ENCODE peak calls at places on chromosomes 6 and 20, in six cellular contexts. One of them, this sample, is unnamed.
A peak's percentile ranks its signal among the peaks of the same experiment; 100 is the strongest.

GRCh38 chr6:105628156-105628860 is 225.4 kb upstream of the PREP start:
- DNase-seq in Karpas-422: no peak
- DNase-seq in neuronal stem cell: no peak
- DNase-seq in astrocyte: no peak
- DNase-seq in neural progenitor cell: no peak
- DNase-seq in HepG2: no peak
- DNase-seq in this sample: no peak

GRCh38 chr20:38171301-38172010 is 6.4 kb upstream of the TGM2 start:
- DNase-seq in astrocyte: no peak
- DNase-seq in HepG2: peak; percentile 71
- DNase-seq in neuronal stem cell: no peak
- DNase-seq in neural progenitor cell: no peak
- DNase-seq in Karpas-422: no peak
- DNase-seq in this sample: no peak

GRCh38 chr20:23336476-23336875 is 14.1 kb upstream of the NXT1 start:
- DNase-seq in astrocyte: no peak
- DNase-seq in HepG2: peak; percentile 70
- DNase-seq in Karpas-422: no peak
- DNase-seq in neural progenitor cell: no peak
- DNase-seq in neuronal stem cell: no peak
- DNase-seq in this sample: no peak

GRCh38 chr20:52033313-52033712 is 158.3 kb downstream of the ZFP64 start:
- DNase-seq in HepG2: no peak
- DNase-seq in neuronal stem cell: no peak
- DNase-seq in astrocyte: no peak
- DNase-seq in neural progenitor cell: no peak
- DNase-seq in Karpas-422: no peak
- DNase-seq in this sample: no peak

GRCh38 chr6:111605100-111605748 is 454 bp downstream of the TRAF3IP2 start:
- DNase-seq in Karpas-422: peak; percentile 85
- DNase-seq in astrocyte: peak; percentile 81
- DNase-seq in HepG2: no peak
- DNase-seq in neuronal stem cell: no peak
- DNase-seq in neural progenitor cell: peak; percentile 72
- DNase-seq in this sample: peak; percentile 77

GRCh38 chr6:25883536-25883935 is 9.5 kb upstream of the SLC17A3 start:
- DNase-seq in astrocyte: no peak
- DNase-seq in Karpas-422: no peak
- DNase-seq in neuronal stem cell: no peak
- DNase-seq in HepG2: no peak
- DNase-seq in neural progenitor cell: no peak
- DNase-seq in this sample: no peak

GRCh38 chr6:111677186-111677990 is 71.7 kb upstream of the TRAF3IP2 start:
- DNase-seq in Karpas-422: no peak
- DNase-seq in neuronal stem cell: no peak
- DNase-seq in astrocyte: no peak
- DNase-seq in neural progenitor cell: peak; percentile 45
- DNase-seq in HepG2: peak; percentile 61
- DNase-seq in this sample: no peak

GRCh38 chr20:62248890-62249560 is 10.7 kb downstream of the OSBPL2 start:
- DNase-seq in neural progenitor cell: no peak
- DNase-seq in HepG2: no peak
- DNase-seq in Karpas-422: no peak
- DNase-seq in astrocyte: no peak
- DNase-seq in neuronal stem cell: no peak
- DNase-seq in this sample: no peak

GRCh38 chr20:13302647-13303425 is 81.8 kb downstream of the ISM1 start:
- DNase-seq in neuronal stem cell: no peak
- DNase-seq in HepG2: peak; percentile 49
- DNase-seq in astrocyte: no peak
- DNase-seq in neural progenitor cell: peak; percentile 52
- DNase-seq in Karpas-422: peak; percentile 69
- DNase-seq in this sample: peak; percentile 21

GRCh38 chr20:51085761-51086160 is 62.9 kb upstream of the KCNG1 start:
- DNase-seq in neuronal stem cell: no peak
- DNase-seq in HepG2: no peak
- DNase-seq in neural progenitor cell: no peak
- DNase-seq in Karpas-422: no peak
- DNase-seq in astrocyte: no peak
- DNase-seq in this sample: no peak

GRCh38 chr6:42017021-42017643 is 33.2 kb upstream of the TAF8 start:
- DNase-seq in neural progenitor cell: no peak
- DNase-seq in Karpas-422: no peak
- DNase-seq in HepG2: no peak
- DNase-seq in neuronal stem cell: no peak
- DNase-seq in astrocyte: peak; percentile 81
- DNase-seq in this sample: peak; percentile 19

GRCh38 chr6:159044899-159045727 is at the start of gene TAGAP:
- DNase-seq in Karpas-422: peak; percentile 95
- DNase-seq in astrocyte: no peak
- DNase-seq in HepG2: no peak
- DNase-seq in neural progenitor cell: no peak
- DNase-seq in neuronal stem cell: no peak
- DNase-seq in this sample: no peak

GRCh38 chr6:88536056-88536455 is 369.9 kb upstream of the CNR1 start:
- DNase-seq in neuronal stem cell: no peak
- DNase-seq in astrocyte: no peak
- DNase-seq in neural progenitor cell: no peak
- DNase-seq in Karpas-422: no peak
- DNase-seq in HepG2: no peak
- DNase-seq in this sample: no peak

GRCh38 chr6:163346529-163346961 is 68.0 kb upstream of the QKI start:
- DNase-seq in neural progenitor cell: peak; percentile 34
- DNase-seq in astrocyte: peak; percentile 12
- DNase-seq in HepG2: no peak
- DNase-seq in neuronal stem cell: no peak
- DNase-seq in Karpas-422: no peak
- DNase-seq in this sample: no peak

GRCh38 chr6:17032595-17033591 is 69.0 kb upstream of the STMND1 start:
- DNase-seq in Karpas-422: no peak
- DNase-seq in HepG2: no peak
- DNase-seq in neuronal stem cell: no peak
- DNase-seq in astrocyte: peak; percentile 95
- DNase-seq in neural progenitor cell: no peak
- DNase-seq in this sample: peak; percentile 95

GRCh38 chr20:35788796-35789195 is 17.0 kb downstream of the PHF20 start:
- DNase-seq in astrocyte: no peak
- DNase-seq in Karpas-422: no peak
- DNase-seq in neuronal stem cell: no peak
- DNase-seq in HepG2: no peak
- DNase-seq in neural progenitor cell: no peak
- DNase-seq in this sample: no peak

GRCh38 chr20:6120491-6120988 is 2.3 kb downstream of the FERMT1 start:
- DNase-seq in astrocyte: no peak
- DNase-seq in Karpas-422: no peak
- DNase-seq in neural progenitor cell: no peak
- DNase-seq in HepG2: no peak
- DNase-seq in neuronal stem cell: no peak
- DNase-seq in this sample: no peak

GRCh38 chr6:41039060-41039998 is at the start of gene UNC5CL:
- DNase-seq in neuronal stem cell: no peak
- DNase-seq in HepG2: peak; percentile 45
- DNase-seq in neural progenitor cell: peak; percentile 63
- DNase-seq in astrocyte: no peak
- DNase-seq in Karpas-422: peak; percentile 83
- DNase-seq in this sample: peak; percentile 22

GRCh38 chr20:57195759-57196100 is 70.7 kb downstream of the BMP7 start:
- DNase-seq in neural progenitor cell: no peak
- DNase-seq in astrocyte: no peak
- DNase-seq in Karpas-422: no peak
- DNase-seq in HepG2: no peak
- DNase-seq in neuronal stem cell: no peak
- DNase-seq in this sample: no peak
- H3K9ac ChIP-seq in neural progenitor cell: no peak overlapping the region
- H3K9ac ChIP-seq in astrocyte: no peak overlapping the region
- H3K9ac ChIP-seq in Karpas-422: no peak overlapping the region
- H3K9ac ChIP-seq in HepG2: no peak overlapping the region
- H3K9ac ChIP-seq in neuronal stem cell: no peak overlapping the region
- H3K9ac ChIP-seq in this sample: no peak overlapping the region

GRCh38 chr20:19288061-19288460 is 75.6 kb downstream of the SLC24A3 start:
- DNase-seq in astrocyte: no peak
- DNase-seq in neuronal stem cell: no peak
- DNase-seq in Karpas-422: no peak
- DNase-seq in neural progenitor cell: no peak
- DNase-seq in HepG2: no peak
- DNase-seq in this sample: no peak
- H3K4me2 ChIP-seq in astrocyte: no peak overlapping the region
- H3K4me2 ChIP-seq in neuronal stem cell: no peak overlapping the region
- H3K4me2 ChIP-seq in Karpas-422: no peak overlapping the region
- H3K4me2 ChIP-seq in neural progenitor cell: no peak overlapping the region
- H3K4me2 ChIP-seq in HepG2: no peak overlapping the region
- H3K4me2 ChIP-seq in this sample: no peak overlapping the region

DNA sequence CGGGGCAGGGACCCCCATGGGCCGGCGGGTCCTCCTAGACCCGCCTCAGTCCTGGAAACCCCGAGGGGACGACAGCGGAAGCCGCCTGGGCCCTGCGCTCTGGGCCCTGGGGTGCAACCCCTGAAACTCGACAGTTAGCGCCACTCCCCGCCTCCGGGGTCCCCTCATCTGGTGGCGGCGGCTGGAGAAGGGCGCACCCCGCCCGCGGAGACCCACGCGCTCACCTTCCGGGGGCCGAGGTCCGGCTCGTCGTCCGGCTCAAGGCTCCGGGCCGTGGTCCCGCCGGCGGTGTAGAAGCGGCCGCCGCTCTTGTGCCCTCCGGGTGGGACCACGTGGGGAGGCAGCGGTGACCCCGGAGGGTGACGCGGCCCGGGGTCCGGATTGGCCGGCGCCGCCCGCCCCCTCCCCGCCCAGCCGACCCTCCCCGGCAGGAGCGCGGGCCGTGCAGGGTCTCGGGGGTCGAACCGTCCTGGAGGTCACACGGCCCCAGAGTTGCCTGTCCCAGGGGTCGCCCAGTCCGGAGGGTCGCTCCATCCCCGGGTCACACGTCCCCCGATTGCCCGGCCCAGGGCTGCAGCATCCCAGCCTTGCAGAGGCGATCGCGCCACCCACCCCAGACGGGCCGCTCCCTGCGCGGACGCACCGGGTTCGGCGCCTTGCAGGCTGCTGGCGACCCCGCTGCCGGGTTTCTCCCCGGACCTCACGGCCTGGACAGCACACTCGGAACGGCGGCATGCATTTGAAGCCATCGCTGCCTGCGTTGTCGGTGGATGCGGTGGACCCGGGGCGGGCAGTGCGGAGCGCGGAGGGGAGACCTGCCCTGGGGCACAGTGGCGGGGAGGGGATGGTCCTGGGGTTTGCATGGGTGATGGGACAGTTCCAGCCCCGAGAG is 22.4 kb upstream of the FRMD1 start:
- DNase-seq in neural progenitor cell: no peak
- DNase-seq in astrocyte: no peak
- DNase-seq in neuronal stem cell: no peak
- DNase-seq in Karpas-422: no peak
- DNase-seq in HepG2: no peak
- DNase-seq in this sample: no peak
- H3K4me3 ChIP-seq in neural progenitor cell: no peak overlapping the region
- H3K4me3 ChIP-seq in astrocyte: no peak overlapping the region
- H3K4me3 ChIP-seq in neuronal stem cell: no peak overlapping the region
- H3K4me3 ChIP-seq in Karpas-422: no peak overlapping the region
- H3K4me3 ChIP-seq in HepG2: no peak overlapping the region
- H3K4me3 ChIP-seq in this sample: no peak overlapping the region

DNA sequence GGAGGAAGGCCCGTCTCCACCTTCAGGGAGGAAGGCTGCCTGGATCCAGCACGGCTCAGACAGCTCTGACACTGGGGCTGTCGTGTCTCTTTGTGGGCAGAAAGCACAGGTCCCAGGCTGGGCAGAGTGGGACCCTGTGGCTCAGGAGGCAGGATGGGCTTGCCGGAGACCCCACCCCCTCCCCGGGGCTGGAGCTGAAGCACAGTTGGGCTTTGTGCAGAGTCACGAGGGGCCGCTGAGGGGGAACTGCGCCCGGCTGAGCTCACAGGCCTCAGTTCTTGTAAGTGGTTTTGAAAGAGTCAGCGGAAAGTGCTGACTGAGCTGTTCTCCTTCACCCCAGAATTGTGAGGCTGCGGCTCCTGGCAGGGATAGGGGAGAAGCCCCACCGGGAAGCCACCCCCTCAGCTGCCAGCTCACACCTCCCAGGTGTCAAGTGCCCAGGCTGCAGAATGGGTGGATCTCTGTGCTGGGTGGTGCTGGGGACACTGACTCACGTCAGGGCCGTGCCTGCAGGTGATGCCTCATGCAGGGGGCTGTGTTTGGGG is 145.5 kb upstream of the RNF24 start:
- DNase-seq in HepG2: peak; percentile 37
- DNase-seq in neuronal stem cell: no peak
- DNase-seq in Karpas-422: no peak
- DNase-seq in neural progenitor cell: peak; percentile 67
- DNase-seq in astrocyte: peak; percentile 54
- DNase-seq in this sample: no peak
- H3K9ac ChIP-seq in HepG2: peak overlapping the region; percentile 53
- H3K9ac ChIP-seq in neuronal stem cell: peak overlapping the region; percentile 73
- H3K9ac ChIP-seq in Karpas-422: no peak overlapping the region
- H3K9ac ChIP-seq in neural progenitor cell: no peak overlapping the region
- H3K9ac ChIP-seq in astrocyte: peak overlapping the region; percentile 34
- H3K9ac ChIP-seq in this sample: no peak overlapping the region

GRCh38 chr20:54151073-54151436 is 22.7 kb downstream of the CYP24A1 start:
- DNase-seq in astrocyte: no peak
- DNase-seq in HepG2: no peak
- DNase-seq in neural progenitor cell: no peak
- DNase-seq in Karpas-422: no peak
- DNase-seq in neuronal stem cell: no peak
- DNase-seq in this sample: no peak

GRCh38 chr20:54153041-54153327 is 20.8 kb downstream of the CYP24A1 start:
- DNase-seq in astrocyte: no peak
- DNase-seq in HepG2: no peak
- DNase-seq in neuronal stem cell: no peak
- DNase-seq in Karpas-422: no peak
- DNase-seq in neural progenitor cell: no peak
- DNase-seq in this sample: no peak

GRCh38 chr20:54149765-54150264 is 24.0 kb downstream of the CYP24A1 start:
- DNase-seq in neural progenitor cell: no peak
- DNase-seq in Karpas-422: no peak
- DNase-seq in HepG2: no peak
- DNase-seq in astrocyte: no peak
- DNase-seq in neuronal stem cell: no peak
- DNase-seq in this sample: no peak

GRCh38 chr20:54152227-54153040 is 21.4 kb downstream of the CYP24A1 start:
- DNase-seq in HepG2: no peak
- DNase-seq in astrocyte: no peak
- DNase-seq in neuronal stem cell: no peak
- DNase-seq in neural progenitor cell: no peak
- DNase-seq in Karpas-422: no peak
- DNase-seq in this sample: no peak

GRCh38 chr20:54151511-54152226 is 22.1 kb downstream of the CYP24A1 start:
- DNase-seq in Karpas-422: no peak
- DNase-seq in HepG2: no peak
- DNase-seq in neural progenitor cell: no peak
- DNase-seq in astrocyte: no peak
- DNase-seq in neuronal stem cell: no peak
- DNase-seq in this sample: no peak
- H3K4me2 ChIP-seq in Karpas-422: no peak overlapping the region
- H3K4me2 ChIP-seq in HepG2: no peak overlapping the region
- H3K4me2 ChIP-seq in neural progenitor cell: no peak overlapping the region
- H3K4me2 ChIP-seq in astrocyte: no peak overlapping the region
- H3K4me2 ChIP-seq in neuronal stem cell: no peak overlapping the region
- H3K4me2 ChIP-seq in this sample: no peak overlapping the region

GRCh38 chr6:21219856-21220255 is 373.7 kb upstream of the SOX4 start:
- DNase-seq in HepG2: no peak
- DNase-seq in astrocyte: no peak
- DNase-seq in Karpas-422: no peak
- DNase-seq in neural progenitor cell: no peak
- DNase-seq in neuronal stem cell: no peak
- DNase-seq in this sample: no peak
- H3K4me3 ChIP-seq in HepG2: no peak overlapping the region
- H3K4me3 ChIP-seq in astrocyte: no peak overlapping the region
- H3K4me3 ChIP-seq in Karpas-422: no peak overlapping the region
- H3K4me3 ChIP-seq in neural progenitor cell: no peak overlapping the region
- H3K4me3 ChIP-seq in neuronal stem cell: no peak overlapping the region
- H3K4me3 ChIP-seq in this sample: no peak overlapping the region